ENCODE peak calls at places on chromosome 17, in four cellular contexts. U is endothelial cell, T is NCI-H1092, W is adipocyte. G is an unnamed sample.
A peak's percentile ranks its signal among the peaks of the same experiment; 100 is the strongest.

GRCh38 chr17:78125138-78125913 is 3.2 kb downstream of the TMC6 start:
- DNase-seq in W (no peak), T (no peak), U (no peak), G (no peak)

GRCh38 chr17:38761612-38762011 is 9.1 kb downstream of the PSMB3 start:
- DNase-seq in W (peak; percentile 13), T (no peak), U (peak; percentile 63), G (no peak)

GRCh38 chr17:47905221-47905733 is 9.2 kb downstream of the SP2 start:
- DNase-seq in T (no peak), U (no peak), W (peak; percentile 87), G (peak; percentile 95)

GRCh38 chr17:43578699-43579569 is 32.8 kb upstream of the ETV4 start:
- DNase-seq in W (peak; percentile 69), T (peak; percentile 71), U (peak; percentile 22), G (peak; percentile 54)

GRCh38 chr17:8126306-8127066 is 2.6 kb upstream of the HES7 start:
- DNase-seq in U (no peak), T (no peak), W (peak; percentile 82), G (peak; percentile 38)

GRCh38 chr17:32992360-32993033 is 850 bp downstream of the SPACA3 start:
- DNase-seq in T (no peak), W (no peak), U (no peak), G (no peak)

GRCh38 chr17:20938244-20938643 is 104.6 kb downstream of the USP22 start:
- DNase-seq in T (no peak), W (no peak), U (no peak), G (no peak)

GRCh38 chr17:76969598-76970172 is 101.5 kb downstream of the MGAT5B start:
- DNase-seq in T (peak; percentile 75), W (peak; percentile 45), U (peak; percentile 69), G (no peak)

GRCh38 chr17:6948562-6948961 is 47.3 kb upstream of the ALOX12 start:
- DNase-seq in U (no peak), T (no peak), W (no peak), G (no peak)

G was measured in fibroblast of the aortic adventitia.